ENCODE peak calls at places on chromosome 16, in eight cellular contexts. D, N, K, Y, E, I, B and H are unnamed samples.

GRCh38 chr16:84117482-84117843 is 721 bp upstream of the MBTPS1 start:
- DNase-seq in D (peak; percentile 45), N (no peak), K (no peak), Y (no peak), E (peak; percentile 16), I (no peak), B (no peak), H (no peak)

GRCh38 chr16:82756283-82756599 is 129.5 kb downstream of the CDH13 start:
- DNase-seq in D (no peak), N (no peak), K (no peak), Y (no peak), E (no peak), I (no peak), B (no peak), H (no peak)

GRCh38 chr16:35492225-35492624 is 2032.8 kb downstream of the TP53TG3F start:
- DNase-seq in D (no peak), N (no peak), K (no peak), Y (no peak), E (no peak), I (no peak), B (no peak), H (no peak)

GRCh38 chr16:79213214-79213613 is 387.3 kb downstream of the MAF start:
- DNase-seq in D (no peak), N (no peak), K (no peak), Y (no peak), E (no peak), I (no peak), B (no peak), H (no peak)

GRCh38 chr16:87127061-87127765 is 190.0 kb downstream of the C16orf95 start:
- DNase-seq in D (no peak), N (no peak), K (peak; percentile 69), Y (no peak), E (peak; percentile 19), I (no peak), B (peak; percentile 53), H (peak; percentile 29)

GRCh38 chr16:12409700-12410099 is 394.0 kb downstream of the CPPED1 start:
- DNase-seq in D (no peak), N (no peak), K (no peak), Y (no peak), E (no peak), I (no peak), B (no peak), H (no peak)

GRCh38 chr16:26993988-26994387 is 72.7 kb upstream of the C16orf82 start:
- DNase-seq in D (no peak), N (no peak), K (no peak), Y (no peak), E (peak; percentile 65), I (no peak), B (no peak), H (no peak)

GRCh38 chr16:14211856-14212543 is 140.9 kb downstream of the MRTFB start:
- DNase-seq in D (no peak), N (no peak), K (no peak), Y (no peak), E (no peak), I (no peak), B (no peak), H (no peak)

GRCh38 chr16:11175850-11176341 is 80.1 kb downstream of the SOCS1 start:
- DNase-seq in D (no peak), N (no peak), K (no peak), Y (no peak), E (no peak), I (no peak), B (no peak), H (no peak)

GRCh38 chr16:86571197-86571915 is 4.7 kb downstream of the FOXC2 start:
- DNase-seq in D (no peak), N (no peak), K (no peak), Y (no peak), E (no peak), I (no peak), B (no peak), H (no peak)

GRCh38 chr16:56690420-56691122 is 8.3 kb downstream of the MT1X start:
- DNase-seq in D (no peak), N (no peak), K (no peak), Y (no peak), E (no peak), I (no peak), B (no peak), H (no peak)

GRCh38 chr16:87149051-87149450 is 168.1 kb downstream of the C16orf95 start:
- DNase-seq in D (no peak), N (no peak), K (no peak), Y (no peak), E (no peak), I (no peak), B (no peak), H (no peak)

GRCh38 chr16:56625140-56625942 is at the start of gene MT1E:
- DNase-seq in D (no peak), N (peak; percentile 63), K (peak; percentile 95), Y (peak; percentile 77), E (peak; percentile 88), I (peak; percentile 43), B (peak; percentile 83), H (peak; percentile 90)

GRCh38 chr16:47533744-47534292 is 72.7 kb downstream of the PHKB start:
- DNase-seq in D (no peak), N (no peak), K (no peak), Y (no peak), E (no peak), I (no peak), B (no peak), H (no peak)

DNA sequence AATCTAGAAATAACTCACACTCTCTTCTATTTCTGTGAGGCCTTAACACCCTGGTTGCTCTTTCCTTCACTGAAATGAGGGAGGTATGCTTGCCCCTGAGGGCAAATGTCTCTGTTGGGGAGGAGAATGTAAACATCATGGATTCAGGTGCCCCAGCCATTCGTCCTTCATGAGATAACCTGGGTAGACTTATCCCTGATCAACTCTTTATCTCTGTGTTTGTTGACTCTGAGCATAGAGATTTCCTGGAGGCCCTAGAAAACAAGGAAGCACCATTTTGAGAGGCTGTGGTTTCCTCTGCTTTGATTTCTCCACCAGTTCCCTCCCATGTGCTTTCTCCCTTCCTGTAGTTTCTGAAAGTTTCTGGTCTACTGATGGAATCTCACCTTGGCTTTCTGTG is 77.3 kb downstream of the PHKB start:
- DNase-seq in D (no peak), N (no peak), K (no peak), Y (no peak), E (no peak), I (no peak), B (no peak), H (no peak)
- TF ChIP-seq POLR2A in D (no peak), N (no peak), K (no peak), Y (no peak), E (no peak), I (no peak), B (no peak), H (no peak)

GRCh38 chr16:58024347-58024672 is 1.2 kb upstream of the MMP15 start:
- DNase-seq in D (no peak), N (no peak), K (no peak), Y (no peak), E (no peak), I (no peak), B (no peak), H (no peak)

GRCh38 chr16:58026705-58027340 is 1.3 kb downstream of the MMP15 start:
- DNase-seq in D (no peak), N (no peak), K (no peak), Y (no peak), E (no peak), I (no peak), B (no peak), H (peak; percentile 53)

GRCh38 chr16:58024673-58025350 is 742 bp upstream of the MMP15 start:
- DNase-seq in D (peak; percentile 25), N (no peak), K (no peak), Y (peak; percentile 56), E (peak; percentile 64), I (no peak), B (no peak), H (peak; percentile 74)

GRCh38 chr16:58026139-58026704 is 668 bp downstream of the MMP15 start:
- DNase-seq in D (peak; percentile 64), N (peak; percentile 37), K (peak; percentile 78), Y (no peak), E (peak; percentile 71), I (no peak), B (peak; percentile 68), H (peak; percentile 71)

DNA sequence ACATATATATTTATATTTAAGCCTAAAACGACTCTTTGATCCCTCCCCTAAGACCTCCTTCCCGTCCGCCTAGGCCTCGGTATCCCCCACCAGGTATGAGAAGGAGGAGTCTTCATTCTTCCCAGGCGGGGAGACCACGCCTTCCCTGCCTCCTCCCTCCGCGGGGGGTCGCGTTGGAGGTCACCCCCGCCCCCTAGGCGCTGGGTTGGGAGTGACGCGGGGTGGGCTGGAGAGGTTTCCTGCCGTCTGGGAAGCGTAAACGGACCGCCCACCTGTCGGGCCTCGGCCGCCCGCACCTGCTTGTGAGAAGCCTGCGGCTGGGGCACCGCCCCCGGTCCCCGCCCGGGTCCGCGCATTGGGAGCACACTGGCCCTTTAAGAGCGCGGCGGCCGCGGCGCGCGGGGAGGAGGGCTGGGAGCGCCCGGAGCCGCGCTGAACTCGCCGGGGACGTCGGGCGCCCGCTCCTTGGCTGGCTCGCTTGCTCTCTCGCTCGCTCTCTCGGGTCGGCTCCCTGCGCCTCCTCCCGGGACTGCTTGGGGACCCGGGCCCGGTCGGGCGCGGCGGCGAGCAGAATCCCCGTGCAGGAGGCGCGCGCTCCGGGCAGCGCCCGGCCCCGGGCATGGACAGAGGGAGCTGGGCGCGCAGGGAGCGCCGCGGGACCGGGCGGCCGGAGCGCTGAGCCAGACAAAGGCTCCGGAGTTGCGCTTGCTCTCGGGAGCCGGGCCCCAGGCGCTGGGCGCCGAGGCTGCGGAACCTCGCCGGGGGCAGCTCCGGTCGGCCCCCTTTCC is at the start of gene MMP15:
- DNase-seq in D (peak; percentile 81), N (peak; percentile 51), K (peak; percentile 80), Y (peak; percentile 94), E (peak; percentile 64), I (no peak), B (peak; percentile 71), H (peak; percentile 94)
- H3K27ac ChIP-seq in D (peak within 1 kb of the TSS; percentile 84), N (peak within 1 kb of the TSS; percentile 54), K (peak within 1 kb of the TSS; percentile 91), Y (peak within 1 kb of the TSS; percentile 93), E (peak within 1 kb of the TSS; percentile 31), I (peak within 1 kb of the TSS; percentile 83), B (peak within 1 kb of the TSS; percentile 40), H (peak within 1 kb of the TSS; percentile 75)

GRCh38 chr16:50245417-50246298 is 20.7 kb upstream of the ADCY7 start:
- DNase-seq in D (peak; percentile 83), N (no peak), K (no peak), Y (peak; percentile 39), E (peak; percentile 40), I (no peak), B (peak; percentile 75), H (peak; percentile 54)
- TF ChIP-seq POLR2A in D (peak; percentile 47), N (no peak), K (no peak), Y (no peak), E (no peak), I (no peak), B (no peak), H (no peak)

DNA sequence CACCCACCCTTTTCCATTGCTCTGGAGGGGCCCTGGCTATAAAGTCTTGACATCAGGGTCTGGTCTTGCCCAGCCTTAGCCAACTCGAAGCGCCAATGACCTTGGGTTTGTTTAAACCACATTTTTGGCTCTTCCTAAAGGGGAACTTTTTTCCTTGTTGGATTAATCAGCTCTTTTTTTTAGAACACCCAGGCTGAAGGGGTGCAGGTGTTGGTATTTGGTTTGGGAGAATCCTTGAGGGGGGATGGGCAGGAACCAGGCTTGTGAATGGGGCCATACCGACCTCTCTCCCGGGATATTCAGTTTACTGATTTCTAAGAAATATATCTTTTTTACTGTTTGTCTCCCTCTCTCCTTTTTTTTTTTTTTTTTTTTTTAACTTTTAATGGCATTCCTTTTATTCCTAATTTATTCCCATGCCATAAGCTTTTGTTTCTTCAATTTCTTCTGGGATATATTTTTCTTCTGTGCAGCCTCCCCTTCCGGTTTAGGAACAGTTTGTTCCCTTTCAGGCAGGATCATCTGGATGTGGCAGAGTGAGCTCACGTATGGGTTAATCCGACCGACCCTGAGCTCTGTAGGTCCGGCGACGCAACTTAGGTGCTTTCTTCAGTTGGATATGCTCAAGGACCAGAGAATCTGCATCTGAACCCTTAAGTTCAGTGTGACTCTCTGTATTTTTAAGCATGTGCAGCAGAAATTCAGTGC is 129.5 kb downstream of the ABCC6 start:
- DNase-seq in D (no peak), N (no peak), K (no peak), Y (no peak), E (peak; percentile 9), I (no peak), B (no peak), H (peak; percentile 58)
- H3K27ac ChIP-seq in D (peak overlapping the region; percentile 4), N (peak overlapping the region; percentile 96), K (peak overlapping the region; percentile 92), Y (no peak overlapping the region), E (no peak overlapping the region), I (no peak overlapping the region), B (peak overlapping the region; percentile 56), H (peak overlapping the region; percentile 79)